ENCODE peak calls at places on chromosomes 12 and 14, in seven cellular contexts. O, L, U, W, X, B and P are unnamed samples.

GRCh38 chr12:118463677-118464076 is 87.3 kb downstream of the SUDS3 start:
- DNase-seq in O (no peak), L (no peak), U (no peak), W (no peak), X (no peak), B (no peak), P (no peak)

GRCh38 chr12:16389594-16389993 is 42.1 kb downstream of the MGST1 start:
- DNase-seq in O (peak; percentile 93), L (no peak), U (peak; percentile 30), W (no peak), X (no peak), B (peak; percentile 15), P (peak; percentile 90)

GRCh38 chr14:96727980-96728717 is 69.0 kb upstream of the VRK1 start:
- DNase-seq in O (no peak), L (no peak), U (no peak), W (no peak), X (no peak), B (no peak), P (no peak)

GRCh38 chr12:43444940-43445564 is 107.0 kb downstream of the ADAMTS20 start:
- DNase-seq in O (peak; percentile 45), L (no peak), U (peak; percentile 78), W (peak; percentile 31), X (peak; percentile 79), B (peak; percentile 74), P (peak; percentile 72)

GRCh38 chr14:72617391-72618011 is 276.4 kb downstream of the DPF3 start:
- DNase-seq in O (peak; percentile 32), L (peak; percentile 44), U (peak; percentile 14), W (no peak), X (peak; percentile 19), B (no peak), P (no peak)

GRCh38 chr14:101465795-101466448 is 95.4 kb upstream of the DIO3 start:
- DNase-seq in O (no peak), L (no peak), U (no peak), W (no peak), X (no peak), B (no peak), P (no peak)

GRCh38 chr14:100211893-100212292 is 27.1 kb upstream of the YY1 start:
- DNase-seq in O (no peak), L (no peak), U (no peak), W (no peak), X (no peak), B (no peak), P (no peak)

GRCh38 chr12:125015680-125016310 is 22.4 kb downstream of the BRI3BP start:
- DNase-seq in O (no peak), L (no peak), U (no peak), W (no peak), X (no peak), B (no peak), P (peak; percentile 78)

GRCh38 chr12:121581681-121582439 is 1.0 kb upstream of the KDM2B start:
- DNase-seq in O (no peak), L (peak; percentile 23), U (peak; percentile 50), W (peak; percentile 64), X (no peak), B (no peak), P (peak; percentile 37)

GRCh38 chr12:124506832-124507153 is 60.6 kb downstream of the NCOR2 start:
- DNase-seq in O (no peak), L (no peak), U (no peak), W (no peak), X (no peak), B (no peak), P (no peak)

GRCh38 chr12:130147875-130148596 is 14.2 kb upstream of the FZD10 start:
- DNase-seq in O (no peak), L (no peak), U (no peak), W (no peak), X (no peak), B (no peak), P (no peak)

GRCh38 chr12:44672042-44672441 is 204.1 kb downstream of the NELL2 start:
- DNase-seq in O (no peak), L (no peak), U (no peak), W (no peak), X (no peak), B (no peak), P (no peak)

GRCh38 chr14:86057018-86057667 is 527.2 kb downstream of the FLRT2 start:
- DNase-seq in O (no peak), L (no peak), U (peak; percentile 52), W (peak; percentile 8), X (peak; percentile 66), B (peak; percentile 36), P (peak; percentile 8)

GRCh38 chr12:67920432-67920831 is 68.8 kb upstream of the IFNG-AS1 start:
- DNase-seq in O (peak; percentile 88), L (no peak), U (no peak), W (no peak), X (no peak), B (peak; percentile 80), P (peak; percentile 68)

GRCh38 chr12:50188875-50189575 is 21.9 kb upstream of the CERS5 start:
- DNase-seq in O (no peak), L (no peak), U (no peak), W (no peak), X (no peak), B (no peak), P (no peak)

GRCh38 chr14:20873370-20874177 is 17.6 kb upstream of the RNASE3 start:
- DNase-seq in O (peak; percentile 31), L (peak; percentile 87), U (peak; percentile 93), W (peak; percentile 47), X (peak; percentile 97), B (peak; percentile 70), P (peak; percentile 63)

GRCh38 chr12:67661311-67662011 is 12.9 kb downstream of the DYRK2 start:
- DNase-seq in O (peak; percentile 65), L (no peak), U (peak; percentile 57), W (no peak), X (no peak), B (peak; percentile 51), P (peak; percentile 84)

GRCh38 chr14:68262567-68262966 is 443.0 kb downstream of the RAD51B start:
- DNase-seq in O (no peak), L (no peak), U (no peak), W (no peak), X (no peak), B (no peak), P (no peak)

GRCh38 chr12:6570264-6570887 is 2.3 kb upstream of the NOP2 start:
- DNase-seq in O (no peak), L (no peak), U (no peak), W (peak; percentile 49), X (peak; percentile 85), B (peak; percentile 41), P (peak; percentile 36)

GRCh38 chr12:75735853-75736252 is 224.4 kb upstream of the KRR1 start:
- DNase-seq in O (peak; percentile 51), L (no peak), U (no peak), W (no peak), X (no peak), B (peak; percentile 48), P (no peak)

GRCh38 chr12:4421590-4422031 is 24.0 kb downstream of the FGF6 start:
- DNase-seq in O (peak; percentile 17), L (no peak), U (peak; percentile 47), W (peak; percentile 65), X (peak; percentile 89), B (peak; percentile 62), P (peak; percentile 7)

GRCh38 chr12:12022306-12022931 is 48.3 kb upstream of the BCL2L14 start:
- DNase-seq in O (no peak), L (no peak), U (no peak), W (no peak), X (no peak), B (no peak), P (no peak)

GRCh38 chr12:89695100-89695499 is 13.5 kb downstream of the ATP2B1 start:
- DNase-seq in O (peak; percentile 67), L (no peak), U (peak; percentile 22), W (no peak), X (no peak), B (no peak), P (peak; percentile 72)

GRCh38 chr14:78921856-78922255 is 751.7 kb downstream of the NRXN3 start:
- DNase-seq in O (no peak), L (no peak), U (peak; percentile 61), W (no peak), X (no peak), B (peak; percentile 28), P (peak; percentile 47)

GRCh38 chr12:111451232-111451631 is 45.5 kb downstream of the SH2B3 start:
- DNase-seq in O (no peak), L (no peak), U (no peak), W (no peak), X (no peak), B (no peak), P (no peak)

GRCh38 chr12:107494331-107494730 is 191.3 kb upstream of the PWP1 start:
- DNase-seq in O (no peak), L (no peak), U (no peak), W (no peak), X (no peak), B (no peak), P (no peak)
- H3K27me3 ChIP-seq in O (no peaks in the 10 kb centered on the region), L (no peaks in the 10 kb centered on the region), U (no peaks in the 10 kb centered on the region), W (peaks cover 22% of the 10 kb centered on the region), X (no peaks in the 10 kb centered on the region), B (no peaks in the 10 kb centered on the region), P (no peaks in the 10 kb centered on the region)

GRCh38 chr14:106681161-106681955 is 1155.0 kb downstream of the TMEM121 start:
- DNase-seq in O (no peak), L (no peak), U (no peak), W (no peak), X (no peak), B (no peak), P (no peak)
- TF ChIP-seq CTCF in O (no peak), L (no peak), U (no peak), W (no peak), X (no peak), B (no peak), P (no peak)

DNA sequence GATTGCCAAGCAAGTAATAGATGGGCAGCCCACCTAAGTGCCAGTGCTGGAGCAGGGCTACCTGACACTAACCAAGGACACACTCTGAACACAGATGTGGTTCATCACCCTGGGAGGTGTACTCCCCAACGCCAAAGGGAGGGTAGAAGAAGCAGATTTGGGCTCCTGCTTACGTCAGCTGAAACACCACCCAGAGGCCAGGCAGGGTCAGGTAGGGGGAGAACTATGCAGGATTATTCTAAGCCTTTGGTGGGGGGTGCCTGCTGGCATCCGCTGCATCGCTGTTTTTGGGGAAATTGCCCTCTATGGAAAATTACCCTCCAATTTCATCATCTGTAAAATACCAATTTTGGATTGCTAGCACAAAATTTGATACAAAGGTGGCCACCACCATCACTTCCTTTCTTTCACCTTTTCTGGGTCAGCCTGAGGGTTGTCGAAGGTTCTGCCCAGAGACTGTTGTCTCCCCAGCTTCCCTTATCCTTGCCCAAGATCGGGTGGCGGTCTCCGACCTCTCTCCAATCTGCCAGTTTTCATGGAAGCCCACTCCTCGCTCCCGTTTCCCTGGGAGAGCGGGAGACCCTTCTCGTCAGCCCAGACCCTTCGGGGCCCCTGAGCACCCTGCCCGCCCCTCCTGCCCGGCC is 535 bp downstream of the BIN2 start:
- DNase-seq in O (no peak), L (no peak), U (no peak), W (no peak), X (no peak), B (no peak), P (no peak)
- H3K27ac ChIP-seq in O (no peak overlapping the region), L (peak overlapping the region; percentile 17), U (no peak overlapping the region), W (no peak overlapping the region), X (no peak overlapping the region), B (no peak overlapping the region), P (no peak overlapping the region)

DNA sequence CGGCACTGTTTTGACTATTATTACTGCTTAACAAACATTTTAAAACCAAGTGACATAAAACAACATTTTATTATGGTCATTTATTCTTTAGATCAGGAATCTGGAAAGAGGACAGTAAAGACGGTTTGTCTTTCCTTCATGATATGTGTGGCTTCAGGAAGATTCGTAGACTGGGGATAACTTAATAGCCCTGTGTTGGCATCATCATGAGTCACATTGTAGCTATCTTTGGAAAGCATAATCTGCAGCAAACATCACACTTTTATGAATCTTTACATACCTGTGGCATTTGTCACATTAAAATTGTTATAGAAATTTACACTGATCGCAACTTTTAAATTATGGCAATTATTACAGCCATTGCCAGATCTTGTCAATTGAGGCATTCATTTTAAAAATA is 397.2 kb downstream of the NOVA1 start:
- DNase-seq in O (no peak), L (no peak), U (peak; percentile 13), W (no peak), X (no peak), B (peak; percentile 73), P (peak; percentile 58)
- H3K27me3 ChIP-seq in O (peaks cover 4% of the 10 kb centered on the region), L (peaks cover 20% of the 10 kb centered on the region), U (peaks cover 19% of the 10 kb centered on the region), W (no peaks in the 10 kb centered on the region), X (peaks cover 25% of the 10 kb centered on the region), B (peaks cover 26% of the 10 kb centered on the region), P (no peaks in the 10 kb centered on the region)